ENCODE peak calls at places on chromosomes 5 and 9, in seven cellular contexts. One of them, this sample, is unnamed.

GRCh38 chr9:104094534-104095020 is 468 bp downstream of the SMC2 start:
- DNase-seq in EL: no peak
- DNase-seq in stimulated activated CD8-positive, alpha-beta memory T cell treated with anti-CD3 and anti-CD28 coated beads, Interleukin-12 subunit alpha, Interleukin-12 subunit beta, amount 100 ng/mL, for 1 hour: no peak
- DNase-seq in GM06990: no peak
- DNase-seq in activated T-cell treated with anti-CD3 and anti-CD28 coated beads, Interleukin-2, amount 50 U/mL, for 72 hours: no peak
- DNase-seq in HFF-Myc: no peak
- DNase-seq in amniotic stem cell: no peak
- DNase-seq in this sample: no peak

GRCh38 chr5:65696892-65697291 is 25.0 kb downstream of the SGTB start:
- DNase-seq in EL: no peak
- DNase-seq in stimulated activated CD8-positive, alpha-beta memory T cell treated with anti-CD3 and anti-CD28 coated beads, Interleukin-12 subunit alpha, Interleukin-12 subunit beta, amount 100 ng/mL, for 1 hour: no peak
- DNase-seq in GM06990: no peak
- DNase-seq in activated T-cell treated with anti-CD3 and anti-CD28 coated beads, Interleukin-2, amount 50 U/mL, for 72 hours: no peak
- DNase-seq in HFF-Myc: no peak
- DNase-seq in amniotic stem cell: no peak
- DNase-seq in this sample: no peak

GRCh38 chr9:80964951-80965350 is 724.4 kb downstream of the TLE1 start:
- DNase-seq in EL: no peak
- DNase-seq in stimulated activated CD8-positive, alpha-beta memory T cell treated with anti-CD3 and anti-CD28 coated beads, Interleukin-12 subunit alpha, Interleukin-12 subunit beta, amount 100 ng/mL, for 1 hour: no peak
- DNase-seq in GM06990: no peak
- DNase-seq in activated T-cell treated with anti-CD3 and anti-CD28 coated beads, Interleukin-2, amount 50 U/mL, for 72 hours: no peak
- DNase-seq in HFF-Myc: no peak
- DNase-seq in amniotic stem cell: no peak
- DNase-seq in this sample: no peak

GRCh38 chr5:108945094-108945493 is 197.4 kb downstream of the FER start:
- DNase-seq in EL: no peak
- DNase-seq in stimulated activated CD8-positive, alpha-beta memory T cell treated with anti-CD3 and anti-CD28 coated beads, Interleukin-12 subunit alpha, Interleukin-12 subunit beta, amount 100 ng/mL, for 1 hour: no peak
- DNase-seq in GM06990: no peak
- DNase-seq in activated T-cell treated with anti-CD3 and anti-CD28 coated beads, Interleukin-2, amount 50 U/mL, for 72 hours: no peak
- DNase-seq in HFF-Myc: no peak
- DNase-seq in amniotic stem cell: no peak
- DNase-seq in this sample: no peak

GRCh38 chr5:63043792-63044191 is 465.2 kb downstream of the LRRC70 start:
- DNase-seq in EL: no peak
- DNase-seq in stimulated activated CD8-positive, alpha-beta memory T cell treated with anti-CD3 and anti-CD28 coated beads, Interleukin-12 subunit alpha, Interleukin-12 subunit beta, amount 100 ng/mL, for 1 hour: no peak
- DNase-seq in GM06990: no peak
- DNase-seq in activated T-cell treated with anti-CD3 and anti-CD28 coated beads, Interleukin-2, amount 50 U/mL, for 72 hours: no peak
- DNase-seq in HFF-Myc: no peak
- DNase-seq in amniotic stem cell: no peak
- DNase-seq in this sample: no peak

GRCh38 chr5:107873877-107874276 is 203.1 kb upstream of the EFNA5 start:
- DNase-seq in EL: no peak
- DNase-seq in stimulated activated CD8-positive, alpha-beta memory T cell treated with anti-CD3 and anti-CD28 coated beads, Interleukin-12 subunit alpha, Interleukin-12 subunit beta, amount 100 ng/mL, for 1 hour: no peak
- DNase-seq in GM06990: no peak
- DNase-seq in activated T-cell treated with anti-CD3 and anti-CD28 coated beads, Interleukin-2, amount 50 U/mL, for 72 hours: no peak
- DNase-seq in HFF-Myc: no peak
- DNase-seq in amniotic stem cell: no peak
- DNase-seq in this sample: no peak

GRCh38 chr9:29830815-29831214 is 2257.5 kb upstream of the C9orf72 start:
- DNase-seq in EL: peak
- DNase-seq in stimulated activated CD8-positive, alpha-beta memory T cell treated with anti-CD3 and anti-CD28 coated beads, Interleukin-12 subunit alpha, Interleukin-12 subunit beta, amount 100 ng/mL, for 1 hour: no peak
- DNase-seq in GM06990: no peak
- DNase-seq in activated T-cell treated with anti-CD3 and anti-CD28 coated beads, Interleukin-2, amount 50 U/mL, for 72 hours: no peak
- DNase-seq in HFF-Myc: no peak
- DNase-seq in amniotic stem cell: no peak
- DNase-seq in this sample: no peak

GRCh38 chr5:6632324-6632930 is 417 bp downstream of the NSUN2 start:
- DNase-seq in EL: peak
- DNase-seq in stimulated activated CD8-positive, alpha-beta memory T cell treated with anti-CD3 and anti-CD28 coated beads, Interleukin-12 subunit alpha, Interleukin-12 subunit beta, amount 100 ng/mL, for 1 hour: peak
- DNase-seq in GM06990: no peak
- DNase-seq in activated T-cell treated with anti-CD3 and anti-CD28 coated beads, Interleukin-2, amount 50 U/mL, for 72 hours: no peak
- DNase-seq in HFF-Myc: no peak
- DNase-seq in amniotic stem cell: no peak
- DNase-seq in this sample: no peak

GRCh38 chr9:131676431-131676972 is 63.4 kb downstream of the RAPGEF1 start:
- DNase-seq in EL: no peak
- DNase-seq in stimulated activated CD8-positive, alpha-beta memory T cell treated with anti-CD3 and anti-CD28 coated beads, Interleukin-12 subunit alpha, Interleukin-12 subunit beta, amount 100 ng/mL, for 1 hour: no peak
- DNase-seq in GM06990: no peak
- DNase-seq in activated T-cell treated with anti-CD3 and anti-CD28 coated beads, Interleukin-2, amount 50 U/mL, for 72 hours: peak
- DNase-seq in HFF-Myc: no peak
- DNase-seq in amniotic stem cell: no peak
- DNase-seq in this sample: no peak

GRCh38 chr5:178454821-178455479 is 135.2 kb downstream of the COL23A1 start:
- DNase-seq in EL: no peak
- DNase-seq in stimulated activated CD8-positive, alpha-beta memory T cell treated with anti-CD3 and anti-CD28 coated beads, Interleukin-12 subunit alpha, Interleukin-12 subunit beta, amount 100 ng/mL, for 1 hour: no peak
- DNase-seq in GM06990: no peak
- DNase-seq in activated T-cell treated with anti-CD3 and anti-CD28 coated beads, Interleukin-2, amount 50 U/mL, for 72 hours: no peak
- DNase-seq in HFF-Myc: no peak
- DNase-seq in amniotic stem cell: no peak
- DNase-seq in this sample: no peak